ENCODE peak calls at places on chromosome 2, in four cellular contexts. W, N, Y and G are unnamed samples.
A peak's percentile ranks its signal among the peaks of the same experiment; 100 is the strongest.

GRCh38 chr2:98503481-98504096 is 58.9 kb downstream of the INPP4A start:
- DNase-seq in W (no peak), Y (no peak), N (no peak), G (no peak)

GRCh38 chr2:228819701-228820100 is 451.4 kb downstream of the PID1 start:
- DNase-seq in Y (no peak), W (no peak), N (no peak), G (no peak)

GRCh38 chr2:5020451-5020850 is 671.7 kb upstream of the SOX11 start:
- DNase-seq in N (no peak), W (no peak), Y (no peak), G (no peak)

GRCh38 chr2:54850171-54851122 is 127.0 kb downstream of the EML6 start:
- DNase-seq in W (no peak), Y (no peak), N (no peak), G (no peak)

GRCh38 chr2:65514555-65515195 is 82.3 kb upstream of the SPRED2 start:
- DNase-seq in W (no peak), N (no peak), Y (no peak), G (no peak)

GRCh38 chr2:71710805-71711469 is 257.6 kb downstream of the DYSF start:
- DNase-seq in Y (no peak), W (no peak), N (no peak), G (no peak)

GRCh38 chr2:236496311-236496710 is 73.3 kb upstream of the ACKR3 start:
- DNase-seq in N (no peak), Y (no peak), W (no peak), G (no peak)

GRCh38 chr2:74959106-74959751 is 786 bp downstream of the POLE4 start:
- DNase-seq in Y (no peak), W (no peak), N (no peak), G (no peak)

GRCh38 chr2:230762317-230762896 is 49.8 kb downstream of the CAB39 start:
- DNase-seq in N (no peak), W (peak; percentile 41), Y (peak; percentile 43), G (no peak)

GRCh38 chr2:54834721-54835120 is 111.3 kb downstream of the EML6 start:
- DNase-seq in W (no peak), Y (no peak), N (no peak), G (no peak)

GRCh38 chr2:239519081-239519920 is 118.5 kb upstream of the HDAC4 start:
- DNase-seq in Y (no peak), W (peak; percentile 33), N (no peak), G (no peak)

GRCh38 chr2:165499131-165499530 is 29.6 kb downstream of the CSRNP3 start:
- DNase-seq in W (no peak), N (no peak), Y (no peak), G (no peak)

GRCh38 chr2:197042613-197043248 is 116.2 kb upstream of the PGAP1 start:
- DNase-seq in W (no peak), N (no peak), Y (no peak), G (no peak)

GRCh38 chr2:176297067-176297466 is 27.8 kb downstream of the MTX2 start:
- DNase-seq in W (peak; percentile 5), Y (no peak), N (no peak), G (no peak)

GRCh38 chr2:158060160-158060861 is 41.4 kb upstream of the UPP2 start:
- DNase-seq in Y (no peak), N (no peak), W (no peak), G (no peak)

GRCh38 chr2:100422320-100422719 is 4.9 kb upstream of the CHST10 start:
- DNase-seq in W (peak; percentile 62), Y (peak; percentile 49), N (no peak), G (no peak)

GRCh38 chr2:207473866-207474251 is 55.9 kb upstream of the CREB1 start:
- DNase-seq in Y (no peak), W (no peak), N (no peak), G (no peak)

GRCh38 chr2:8761529-8762164 is 75.8 kb downstream of the KIDINS220 start:
- DNase-seq in W (peak; percentile 37), Y (peak; percentile 21), N (no peak), G (no peak)

GRCh38 chr2:37653805-37654378 is 17.6 kb downstream of the CDC42EP3 start:
- DNase-seq in W (no peak), Y (no peak), N (no peak), G (peak; percentile 77)

GRCh38 chr2:163690896-163691295 is 44.9 kb downstream of the FIGN start:
- DNase-seq in Y (no peak), W (no peak), N (no peak), G (no peak)

GRCh38 chr2:20457661-20458630 is 11.1 kb downstream of the RHOB start:
- DNase-seq in W (no peak), Y (no peak), N (no peak), G (peak; percentile 4)

GRCh38 chr2:88114821-88115220 is 13.0 kb downstream of the FABP1 start:
- DNase-seq in Y (no peak), W (no peak), N (no peak), G (no peak)

GRCh38 chr2:58734365-58734764 is 493.2 kb upstream of the FANCL start:
- DNase-seq in Y (peak; percentile 17), N (no peak), W (peak; percentile 28), G (no peak)

GRCh38 chr2:48943436-48943835 is 187.9 kb upstream of the LHCGR start:
- DNase-seq in Y (no peak), N (no peak), W (no peak), G (no peak)

GRCh38 chr2:180653481-180653880 is 326.9 kb upstream of the UBE2E3 start:
- DNase-seq in W (no peak), N (no peak), Y (no peak), G (no peak)

GRCh38 chr2:168469281-168469988 is 13.4 kb downstream of the CERS6 start:
- DNase-seq in N (no peak), W (no peak), Y (no peak), G (no peak)

GRCh38 chr2:197673606-197674005 is 1.8 kb downstream of the RFTN2 start:
- DNase-seq in W (no peak), Y (no peak), N (no peak), G (no peak)

GRCh38 chr2:129798626-129799025 is 180.8 kb upstream of the RAB6C start:
- DNase-seq in W (no peak), Y (no peak), N (no peak), G (no peak)

GRCh38 chr2:25615395-25615794 is 58.0 kb downstream of the DTNB start:
- DNase-seq in N (no peak), Y (no peak), W (no peak), G (no peak)

GRCh38 chr2:207121784-207122183 is 44.0 kb downstream of the KLF7 start:
- DNase-seq in Y (peak; percentile 79), W (no peak), N (no peak), G (no peak)

GRCh38 chr2:535222-535621 is 142.0 kb downstream of the TMEM18 start:
- DNase-seq in W (no peak), Y (peak; percentile 39), N (no peak), G (no peak)
- TF ChIP-seq CTCF in W (no peak), Y (peak; percentile 15), N (no peak), G (no peak)

DNA sequence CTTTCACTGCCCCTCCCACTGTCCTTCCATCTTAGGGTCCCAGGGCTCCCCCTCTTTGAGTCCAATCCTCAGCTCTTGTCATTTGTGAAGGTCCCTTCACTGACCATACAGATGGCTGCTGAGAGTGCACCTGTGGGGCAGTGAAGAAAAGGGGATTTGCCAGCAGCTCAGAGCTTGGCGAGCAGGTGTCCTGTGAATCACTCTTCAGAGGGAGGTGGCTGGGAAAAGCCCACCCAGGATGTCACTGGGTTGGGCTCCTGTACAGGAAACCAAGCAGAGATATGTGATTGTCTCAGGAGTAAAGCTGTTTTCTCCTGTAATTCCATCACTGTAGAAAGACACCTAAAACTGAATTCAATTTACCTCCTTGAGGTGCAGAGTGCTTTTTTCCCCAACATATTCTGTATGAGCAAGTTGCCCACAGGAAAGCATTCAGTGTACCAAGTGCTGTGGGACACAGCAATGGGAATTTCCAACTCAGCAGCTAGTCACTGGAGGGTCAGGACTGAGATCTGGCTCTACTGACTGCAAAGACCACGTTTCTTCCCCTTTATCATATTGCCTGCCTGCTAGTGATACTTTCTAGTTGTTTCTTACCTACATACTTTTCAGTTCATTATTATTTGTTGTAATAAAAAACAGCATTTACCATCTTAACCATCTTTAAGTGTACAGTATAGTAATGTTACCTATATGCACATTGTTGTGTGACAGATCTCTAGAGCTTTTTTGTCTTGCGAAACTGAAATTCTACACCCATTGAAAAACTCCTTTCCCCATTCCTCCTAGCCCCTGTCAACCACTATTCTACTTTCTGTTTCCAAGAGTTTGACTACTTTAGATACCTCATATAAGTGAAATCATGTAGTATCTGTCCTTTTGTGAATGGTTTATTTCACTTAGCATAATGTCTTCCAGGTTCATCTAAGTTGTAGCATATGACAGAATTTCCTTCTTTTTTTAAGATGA is 239.1 kb downstream of the TSN start:
- DNase-seq in W (no peak), Y (no peak), N (no peak), G (no peak)
- H3K4me3 ChIP-seq in W (no peak overlapping the region), Y (no peak overlapping the region), N (no peak overlapping the region), G (no peak overlapping the region)

DNA sequence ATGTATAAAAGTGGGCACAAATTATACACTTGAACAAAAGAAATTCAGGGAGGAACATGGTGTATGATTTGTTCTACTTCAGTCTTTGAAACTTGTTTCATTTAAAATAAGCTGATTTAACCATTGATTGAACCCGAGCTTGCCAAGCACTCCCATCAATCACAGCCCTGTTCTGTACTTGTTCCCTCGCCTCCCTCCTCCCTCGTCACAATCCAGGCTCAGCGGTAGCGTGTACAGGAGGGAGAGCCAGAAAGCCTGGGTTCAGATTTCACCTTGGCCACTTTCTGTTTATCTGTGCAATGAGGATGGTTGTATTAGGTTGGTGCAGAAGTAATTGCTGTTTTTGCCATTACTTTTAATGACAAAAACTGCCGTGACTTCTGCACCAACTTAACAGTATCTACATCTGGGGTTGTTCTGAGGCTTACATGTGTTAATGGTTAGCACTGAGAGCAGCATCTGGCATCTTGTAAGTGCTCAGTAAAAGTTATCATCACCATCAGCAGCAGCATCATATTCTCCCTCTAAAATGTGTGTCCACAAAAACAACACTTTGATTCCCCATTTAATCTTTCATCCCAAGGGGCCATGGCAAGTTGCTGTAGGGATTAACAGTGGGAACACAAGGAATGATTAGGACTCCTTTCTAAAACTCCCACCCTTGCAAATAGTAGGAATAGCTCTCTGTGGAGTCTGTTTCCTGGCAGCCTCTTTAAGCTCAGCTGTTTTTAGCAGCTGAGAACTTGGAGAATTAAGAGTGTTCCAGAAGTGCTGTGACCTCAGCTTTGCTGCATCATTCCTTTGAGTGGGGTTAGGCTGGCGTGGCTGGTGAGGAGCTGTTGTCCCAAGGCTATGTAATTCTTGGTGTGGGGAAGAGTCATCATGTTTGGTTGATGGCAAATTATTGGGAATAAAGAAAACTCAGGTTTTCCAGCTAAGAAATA is 4.7 kb downstream of the DPYSL5 start:
- DNase-seq in N (no peak), W (no peak), Y (no peak), G (no peak)
- H3K27ac ChIP-seq in N (no peak overlapping the region), W (no peak overlapping the region), Y (no peak overlapping the region), G (no peak overlapping the region)

DNA sequence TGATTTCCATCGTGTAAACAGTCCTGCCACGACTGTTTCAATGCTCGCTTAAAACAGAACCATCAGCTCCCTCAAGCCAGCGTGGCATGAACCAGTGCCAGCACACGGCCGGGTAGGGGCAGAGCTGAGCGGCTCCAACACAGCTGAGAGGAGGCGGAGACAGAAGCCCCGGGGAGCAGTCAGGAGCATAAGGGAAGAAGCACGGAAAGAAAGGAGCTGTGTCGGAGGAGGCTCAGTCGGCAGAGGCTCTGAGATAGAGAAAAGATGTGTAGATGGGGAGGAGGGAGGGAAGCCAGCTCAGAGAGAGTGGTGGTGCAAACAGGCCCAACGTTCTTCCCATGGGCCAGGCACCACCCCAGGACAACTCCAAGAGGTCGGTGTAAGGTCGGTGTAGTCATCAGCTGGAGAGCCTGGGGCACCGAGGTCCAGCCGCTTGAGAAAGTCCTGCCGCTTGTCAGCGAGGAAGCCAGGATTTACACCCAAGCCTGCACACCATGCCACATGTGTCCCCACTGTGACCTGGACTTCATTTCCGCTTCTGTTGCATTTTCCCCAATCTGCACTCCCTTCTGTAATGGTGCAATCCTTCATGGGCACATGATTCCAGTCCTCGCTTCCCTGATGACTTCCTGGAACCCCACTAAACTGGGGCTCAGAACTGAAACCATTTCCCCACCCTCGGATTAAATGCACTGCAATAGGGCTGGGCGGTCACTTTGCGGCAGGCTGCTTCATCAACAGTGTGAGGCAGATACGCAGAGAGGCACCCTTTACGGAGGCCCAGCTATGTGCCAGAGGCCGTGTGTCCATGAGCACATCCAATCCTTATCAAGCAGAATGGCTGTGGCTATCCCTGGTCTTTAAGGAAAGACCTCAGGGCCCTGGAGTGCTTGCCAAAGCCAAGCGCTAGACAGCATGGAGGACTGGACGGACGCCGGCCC is 43.5 kb downstream of the CYP27C1 start:
- DNase-seq in Y (no peak), N (no peak), W (peak; percentile 75), G (peak; percentile 66)
- TF ChIP-seq CTCF in Y (peak; percentile 25), N (no peak), W (no peak), G (no peak)